ENCODE peak calls at places on chromosomes 7 and 10, in nine cellular contexts. S is PC-3; E is stimulated activated naive CD8-positive, alpha-beta T cell treated with anti-CD3 and anti-CD28 coated beads, Interleukin-15, amount 100 ng/mL, for 72 hours; X is HuH-7.5; Q is OCI-LY7; D is stimulated activated CD8-positive, alpha-beta memory T cell treated with anti-CD3 and anti-CD28 coated beads, Interleukin-12 subunit alpha, Interleukin-12 subunit beta, amount 100 ng/mL, for 1 hour; Z is GM13976; H is NCI-H2171 treated with DMSO at 0.1 percent for 48 hours; O is CD8-positive, alpha-beta T cell. U is an unnamed sample.

GRCh38 chr7:106591146-106591545 is 69.8 kb downstream of the CCDC71L start:
- DNase-seq in S (no peak), E (no peak), X (no peak), Q (no peak), D (no peak), Z (no peak), H (no peak), O (no peak), U (no peak)

GRCh38 chr10:129514568-129515451 is 47.8 kb downstream of the MGMT start:
- DNase-seq in S (no peak), E (no peak), X (no peak), Q (no peak), D (no peak), Z (no peak), H (no peak), O (no peak), U (no peak)

GRCh38 chr7:149753370-149754233 is 19.8 kb downstream of the ZNF467 start:
- DNase-seq in S (peak), E (no peak), X (peak), Q (no peak), D (no peak), Z (no peak), H (peak), O (no peak), U (no peak)

GRCh38 chr10:94343159-94343558 is 19.6 kb downstream of the NOC3L start:
- DNase-seq in S (no peak), E (no peak), X (no peak), Q (no peak), D (no peak), Z (no peak), H (no peak), O (no peak), U (no peak)

GRCh38 chr7:112089551-112089950 is 116.6 kb downstream of the DOCK4 start:
- DNase-seq in S (no peak), E (no peak), X (no peak), Q (no peak), D (no peak), Z (no peak), H (no peak), O (no peak), U (no peak)

GRCh38 chr7:98240961-98241673 is 10.9 kb downstream of the TECPR1 start:
- DNase-seq in S (peak), E (peak), X (peak), Q (peak), D (no peak), Z (peak), H (no peak), O (peak), U (no peak)

GRCh38 chr7:47488969-47489342 is 93.0 kb downstream of the TNS3 start:
- DNase-seq in S (no peak), E (no peak), X (no peak), Q (no peak), D (no peak), Z (no peak), H (no peak), O (no peak), U (no peak)

GRCh38 chr7:66629222-66629658 is 559 bp downstream of the KCTD7 start:
- DNase-seq in S (no peak), E (no peak), X (peak), Q (peak), D (no peak), Z (no peak), H (no peak), O (no peak), U (peak)

GRCh38 chr10:121597504-121598241 is 571 bp downstream of the FGFR2 start:
- DNase-seq in S (no peak), E (no peak), X (no peak), Q (no peak), D (no peak), Z (peak), H (peak), O (no peak), U (no peak)

U was measured in activated T-cell treated with anti-CD3 and anti-CD28 coated beads for 4 hours.